ENCODE peak calls at places on chromosomes 4 and X, in ten cellular contexts. L is D721Med, V is mammary epithelial cell, F is GM20000, M is BE2C, J is WERI-Rb-1, W is right atrium auricular region, B is colonic mucosa, R is A549, P is IMR-90. U is an unnamed sample.

GRCh38 chr4:83582289-83582756 is 46.4 kb downstream of the GPAT3 start:
- DNase-seq in L (no peak), V (peak; percentile 72), F (no peak), M (peak; percentile 35), J (peak; percentile 16), W (no peak), B (peak; percentile 81), R (peak; percentile 59), P (no peak), U (no peak)

GRCh38 chr4:100017627-100018310 is 67.7 kb upstream of the H2AZ1 start:
- DNase-seq in L (no peak), V (peak; percentile 82), F (no peak), M (no peak), J (no peak), W (no peak), B (no peak), R (peak; percentile 8), P (peak; percentile 21), U (no peak)

GRCh38 chr4:153789741-153790651 is 1.1 kb upstream of the SFRP2 start:
- DNase-seq in L (no peak), V (no peak), F (peak; percentile 42), M (no peak), J (no peak), W (no peak), B (no peak), R (no peak), P (no peak), U (no peak)

GRCh38 chrX:124223524-124223923 is 108.9 kb upstream of the TEX13D start:
- DNase-seq in L (no peak), V (no peak), F (no peak), M (no peak), J (no peak), W (no peak), B (no peak), R (no peak), P (no peak), U (no peak)

GRCh38 chrX:31969714-31970113 is 897.9 kb upstream of the FTHL17 start:
- DNase-seq in L (no peak), V (no peak), F (no peak), M (no peak), J (no peak), W (no peak), B (no peak), R (no peak), P (no peak), U (no peak)

GRCh38 chr4:62402088-62402806 is 1202.1 kb downstream of the ADGRL3 start:
- DNase-seq in L (no peak), V (no peak), F (no peak), M (no peak), J (no peak), W (no peak), B (no peak), R (no peak), P (no peak), U (no peak)

GRCh38 chrX:113935516-113935915 is 648.4 kb upstream of the HTR2C start:
- DNase-seq in L (no peak), V (no peak), F (no peak), M (no peak), J (no peak), W (no peak), B (no peak), R (peak; percentile 5), P (no peak), U (no peak)

GRCh38 chrX:130645955-130646583 is 244.3 kb downstream of the RBMX2 start:
- DNase-seq in L (no peak), V (no peak), F (peak; percentile 2), M (no peak), J (no peak), W (no peak), B (peak; percentile 18), R (no peak), P (no peak), U (no peak)

GRCh38 chr4:67593741-67594175 is 35.2 kb downstream of the STAP1 start:
- DNase-seq in L (no peak), V (no peak), F (no peak), M (no peak), J (no peak), W (no peak), B (no peak), R (no peak), P (peak; percentile 25), U (no peak)

GRCh38 chr4:81723044-81723884 is 251.6 kb upstream of the RASGEF1B start:
- DNase-seq in L (no peak), V (no peak), F (no peak), M (no peak), J (no peak), W (no peak), B (no peak), R (no peak), P (no peak), U (no peak)

GRCh38 chrX:109967151-109967550 is 35.8 kb upstream of the TMEM164 start:
- DNase-seq in L (no peak), V (peak; percentile 31), F (no peak), M (no peak), J (no peak), W (no peak), B (no peak), R (no peak), P (peak; percentile 15), U (no peak)

GRCh38 chr4:3442959-3443749 is 1.4 kb downstream of the HGFAC start:
- DNase-seq in L (peak; percentile 97), V (peak; percentile 32), F (peak; percentile 96), M (peak; percentile 74), J (peak; percentile 50), W (no peak), B (peak; percentile 47), R (peak; percentile 40), P (no peak), U (peak; percentile 38)

DNA sequence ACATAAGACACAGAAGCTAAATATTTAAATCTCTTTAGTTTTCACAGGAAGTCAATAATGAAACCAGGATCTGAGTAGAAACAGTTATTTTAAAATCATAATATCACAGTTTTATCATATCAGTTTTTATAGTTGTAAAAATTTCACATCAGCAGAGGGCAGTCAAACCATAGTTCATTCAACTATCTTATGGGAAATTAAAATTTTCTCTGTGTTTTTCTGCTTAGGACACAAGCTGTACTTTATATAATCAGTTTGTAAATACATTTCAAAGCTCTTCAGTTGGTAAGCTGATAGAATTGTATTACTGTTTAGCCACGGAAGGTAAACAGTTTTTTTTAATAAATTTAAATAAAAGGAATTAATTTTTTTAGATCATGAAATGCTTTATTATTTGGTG is 204.8 kb upstream of the NUDT6 start:
- DNase-seq in L (no peak), V (peak; percentile 9), F (no peak), M (no peak), J (no peak), W (no peak), B (no peak), R (no peak), P (peak; percentile 42), U (no peak)
- TF ChIP-seq CTCF in L (peak; percentile 53), V (peak; percentile 42), F (no peak), M (peak; percentile 15), J (no peak), W (peak; percentile 27), B (no peak), R (peak; percentile 44), P (peak; percentile 56), U (no peak)

GRCh38 chr4:143207555-143207954 is 22.8 kb downstream of the USP38 start:
- DNase-seq in L (no peak), V (peak; percentile 16), F (no peak), M (no peak), J (no peak), W (no peak), B (no peak), R (peak; percentile 26), P (peak; percentile 50), U (no peak)
- TF ChIP-seq CTCF in L (peak; percentile 15), V (peak; percentile 52), F (no peak), M (peak; percentile 33), J (no peak), W (peak; percentile 46), B (no peak), R (peak; percentile 22), P (peak; percentile 36), U (no peak)

GRCh38 chr4:6907658-6908191 is 1.9 kb upstream of the TBC1D14 start:
- DNase-seq in L (peak; percentile 66), V (no peak), F (peak; percentile 58), M (peak; percentile 50), J (peak; percentile 74), W (no peak), B (peak; percentile 75), R (peak; percentile 32), P (no peak), U (peak; percentile 31)
- TF ChIP-seq CTCF in L (peak; percentile 35), V (peak; percentile 71), F (peak; percentile 41), M (peak; percentile 58), J (peak; percentile 84), W (no peak), B (peak; percentile 41), R (peak; percentile 24), P (peak; percentile 38), U (peak; percentile 47)

DNA sequence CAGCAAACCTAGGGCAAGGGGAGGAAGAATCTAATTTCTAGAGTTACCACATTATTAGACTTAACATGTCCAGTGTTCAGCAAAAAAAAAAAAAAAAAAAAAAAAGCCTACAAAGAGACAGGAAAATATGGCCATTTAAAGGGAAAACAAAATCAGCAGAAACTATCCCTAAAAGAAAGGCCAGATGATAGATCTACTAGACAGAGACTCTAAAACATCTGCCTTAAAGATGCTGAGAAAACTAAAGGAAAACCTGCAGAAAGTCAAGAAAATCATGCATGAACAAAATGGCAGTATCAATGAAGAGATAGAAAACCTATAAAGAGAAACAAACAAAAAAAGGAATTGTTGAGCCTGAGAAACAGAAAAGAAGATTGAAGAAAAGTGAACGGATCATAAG is 43.8 kb downstream of the NELFA start:
- DNase-seq in L (no peak), V (no peak), F (no peak), M (no peak), J (no peak), W (no peak), B (no peak), R (no peak), P (no peak), U (no peak)
- TF ChIP-seq CTCF in L (no peak), V (no peak), F (no peak), M (no peak), J (no peak), W (no peak), B (no peak), R (no peak), P (no peak), U (no peak)

DNA sequence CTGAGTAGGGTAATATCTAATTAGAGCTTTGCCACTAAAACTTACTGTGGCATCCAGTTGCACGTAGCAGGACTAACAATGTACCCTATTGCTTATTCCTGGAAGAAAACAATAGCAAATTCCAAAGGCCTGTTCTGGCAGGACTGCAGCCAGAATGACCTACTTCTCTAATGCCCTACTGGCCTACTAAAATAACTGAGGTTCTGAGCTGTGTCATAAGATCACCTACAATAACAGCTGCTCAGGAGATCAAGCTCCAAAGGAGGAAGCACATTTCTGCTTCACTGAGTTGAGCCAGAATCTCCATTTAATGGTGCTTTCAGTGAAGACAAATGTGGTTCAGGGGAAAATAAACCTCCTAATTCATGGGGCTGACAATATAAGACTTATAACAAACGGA is 42.2 kb upstream of the CXCL8 start:
- DNase-seq in L (no peak), V (peak; percentile 87), F (no peak), M (no peak), J (peak; percentile 51), W (no peak), B (no peak), R (no peak), P (peak; percentile 58), U (no peak)
- TF ChIP-seq CTCF in L (no peak), V (no peak), F (no peak), M (no peak), J (no peak), W (no peak), B (no peak), R (no peak), P (no peak), U (no peak)

U was measured in CD4-positive, alpha-beta T cell.